ENCODE peak calls at places on chromosomes 11 and 22, in six cellular contexts. R is sciatic nerve; F is ureter; W is A549; K is stimulated activated CD8-positive, alpha-beta memory T cell treated with anti-CD3 and anti-CD28 coated beads, Interleukin-15, amount 100 ng/mL, for 48 hours; M is NCI-H1694. J is an unnamed sample.

GRCh38 chr11:86888978-86889341 is 66.2 kb downstream of the FZD4 start:
- DNase-seq in M (no peak), F (no peak), W (no peak), R (no peak), K (no peak), J (no peak)

GRCh38 chr22:31861226-31861840 is 83.0 kb upstream of the YWHAH start:
- DNase-seq in M (no peak), R (no peak), K (no peak), F (no peak), W (no peak), J (no peak)

GRCh38 chr22:49777569-49778250 is 50.0 kb downstream of the BRD1 start:
- DNase-seq in W (no peak), F (no peak), K (no peak), M (no peak), R (no peak), J (peak; percentile 57)

GRCh38 chr11:45964911-45965389 is 42.5 kb downstream of the LARGE2 start:
- DNase-seq in W (peak; percentile 65), M (peak; percentile 46), K (peak; percentile 23), R (peak; percentile 66), F (peak; percentile 71), J (peak; percentile 84)

GRCh38 chr11:100576044-100577021 is 110.8 kb upstream of the ARHGAP42 start:
- DNase-seq in F (no peak), W (peak; percentile 21), R (no peak), K (no peak), M (peak; percentile 12), J (peak; percentile 23)

GRCh38 chr22:46823654-46824053 is 61.2 kb downstream of the TBC1D22A start:
- DNase-seq in F (no peak), R (no peak), W (no peak), M (no peak), K (no peak), J (peak; percentile 11)

GRCh38 chr11:62555464-62556092 is 9.0 kb upstream of the AHNAK start:
- DNase-seq in K (no peak), R (no peak), F (peak; percentile 46), M (no peak), W (peak; percentile 26), J (no peak)

GRCh38 chr11:114346709-114347141 is 50.5 kb downstream of the NNMT start:
- DNase-seq in R (no peak), K (no peak), M (no peak), F (no peak), W (no peak), J (no peak)

GRCh38 chr11:47523491-47524199 is 29.3 kb downstream of the CELF1 start:
- DNase-seq in F (no peak), M (no peak), W (peak; percentile 67), K (no peak), R (no peak), J (peak; percentile 39)

GRCh38 chr11:120141144-120142071 is 3.5 kb upstream of the TRIM29 start:
- DNase-seq in M (no peak), W (no peak), F (no peak), R (no peak), K (no peak), J (peak; percentile 12)

GRCh38 chr11:72004515-72005346 is 6.0 kb downstream of the IL18BP start:
- DNase-seq in K (no peak), F (no peak), R (no peak), W (no peak), M (no peak), J (no peak)

GRCh38 chr11:9293646-9294045 is 20.7 kb downstream of the TMEM41B start:
- DNase-seq in M (no peak), K (no peak), W (no peak), R (no peak), F (no peak), J (no peak)

GRCh38 chr22:37806409-37807338 is 1.1 kb upstream of the GCAT start:
- DNase-seq in M (no peak), W (no peak), R (no peak), K (no peak), F (no peak), J (peak; percentile 66)

J was measured in H7.